ENCODE peak calls at places on chromosome 22, in seven cellular contexts. Q is spleen; K is stimulated activated CD4-positive, alpha-beta T cell treated with anti-CD3 and anti-CD28 coated beads, Interleukin-12 subunit alpha, Interleukin-12 subunit beta, amount 100 ng/mL, for 24 hours; C is Daoy; S is BJ; X is NCI-H1092 treated with DMSO at 0.1 percent for 48 hours; R is skeletal muscle cell. W is an unnamed sample.

GRCh38 chr22:37925767-37926166 is 19.7 kb downstream of the MICALL1 start:
- DNase-seq in X (no peak), S (no peak), Q (no peak), K (no peak), R (no peak), C (no peak), W (no peak)

GRCh38 chr22:29344137-29344536 is 28.6 kb upstream of the RASL10A start:
- DNase-seq in X (peak), R (peak), S (peak), Q (no peak), K (no peak), C (peak), W (peak)

GRCh38 chr22:18100781-18101180 is 9.8 kb upstream of the TUBA8 start:
- DNase-seq in C (no peak), K (no peak), Q (no peak), X (no peak), R (no peak), S (no peak), W (no peak)

GRCh38 chr22:19824197-19825015 is 30.3 kb downstream of the GNB1L start:
- DNase-seq in S (no peak), K (no peak), R (no peak), C (peak), X (no peak), Q (no peak), W (no peak)

GRCh38 chr22:17314472-17314871 is 54.8 kb upstream of the CECR2 start:
- DNase-seq in K (no peak), Q (no peak), X (peak), C (no peak), S (no peak), R (no peak), W (no peak)

GRCh38 chr22:48151641-48152040 is 1389.2 kb downstream of the TBC1D22A start:
- DNase-seq in X (no peak), Q (no peak), R (no peak), K (no peak), S (no peak), C (no peak), W (no peak)

GRCh38 chr22:38696606-38697005 is 4.1 kb downstream of the JOSD1 start:
- DNase-seq in R (no peak), S (peak), C (peak), X (no peak), Q (no peak), K (peak), W (no peak)

GRCh38 chr22:33130473-33130872 is 72.3 kb upstream of the SYN3 start:
- DNase-seq in R (no peak), C (no peak), S (no peak), X (no peak), Q (no peak), K (no peak), W (no peak)

GRCh38 chr22:47371263-47372090 is 609.0 kb downstream of the TBC1D22A start:
- DNase-seq in S (no peak), R (no peak), K (no peak), X (no peak), Q (peak), C (no peak), W (no peak)

GRCh38 chr22:37820350-37820749 is 2.8 kb upstream of the GALR3 start:
- DNase-seq in R (no peak), S (no peak), C (no peak), X (no peak), K (no peak), Q (no peak), W (no peak)

GRCh38 chr22:22742641-22743040 is 98.2 kb downstream of the GGTLC2 start:
- DNase-seq in R (no peak), Q (no peak), K (no peak), C (no peak), S (no peak), X (no peak), W (no peak)

GRCh38 chr22:17112491-17113042 is 8.6 kb downstream of the TMEM121B start:
- DNase-seq in R (no peak), X (no peak), K (no peak), Q (peak), C (no peak), S (no peak), W (no peak)

GRCh38 chr22:19843107-19843856 is 11.4 kb downstream of the GNB1L start:
- DNase-seq in K (no peak), X (no peak), R (no peak), Q (no peak), C (no peak), S (no peak), W (no peak)

GRCh38 chr22:22825213-22825593 is 62.4 kb upstream of the IGLL5 start:
- DNase-seq in X (no peak), K (no peak), S (no peak), Q (no peak), R (no peak), C (no peak), W (no peak)

GRCh38 chr22:38479096-38479840 is 11.4 kb downstream of the KDELR3 start:
- DNase-seq in S (no peak), X (no peak), C (no peak), Q (no peak), K (no peak), R (no peak), W (no peak)

GRCh38 chr22:41286639-41287091 is 678 bp upstream of the RANGAP1 start:
- DNase-seq in R (no peak), C (peak), Q (peak), K (no peak), X (no peak), S (no peak), W (no peak)

GRCh38 chr22:47736166-47737034 is 974.0 kb downstream of the TBC1D22A start:
- DNase-seq in K (no peak), C (peak), Q (no peak), S (no peak), R (no peak), X (no peak), W (no peak)

GRCh38 chr22:26890870-26891269 is 233.5 kb downstream of the MIAT start:
- DNase-seq in C (peak), Q (no peak), K (no peak), X (peak), S (no peak), R (no peak), W (no peak)

GRCh38 chr22:22922954-22923319 is 35.3 kb downstream of the IGLL5 start:
- DNase-seq in S (no peak), K (no peak), C (no peak), X (no peak), R (no peak), Q (no peak), W (no peak)

GRCh38 chr22:40107244-40107643 is 70.5 kb upstream of the TNRC6B start:
- DNase-seq in X (no peak), K (no peak), S (no peak), R (no peak), Q (no peak), C (no peak), W (no peak)

GRCh38 chr22:24789516-24789915 is 15.0 kb upstream of the PIWIL3 start:
- DNase-seq in S (no peak), Q (peak), X (no peak), C (no peak), K (no peak), R (no peak), W (no peak)

GRCh38 chr22:19213496-19214473 is 35.2 kb upstream of the SLC25A1 start:
- DNase-seq in R (no peak), K (no peak), C (no peak), X (no peak), Q (no peak), S (no peak), W (no peak)

GRCh38 chr22:32584650-32585049 is 110.0 kb downstream of the FBXO7 start:
- DNase-seq in Q (no peak), C (peak), X (no peak), S (no peak), K (no peak), R (peak), W (no peak)

GRCh38 chr22:33829549-33830280 is 90.6 kb downstream of the LARGE1 start:
- DNase-seq in R (no peak), C (no peak), Q (no peak), X (peak), S (no peak), K (no peak), W (no peak)

GRCh38 chr22:28873183-28873964 is 10.0 kb upstream of the ZNRF3 start:
- DNase-seq in X (no peak), Q (no peak), S (no peak), R (no peak), C (no peak), K (no peak), W (no peak)

GRCh38 chr22:30574095-30574981 is at the start of gene GAL3ST1:
- DNase-seq in K (no peak), X (no peak), Q (no peak), R (no peak), S (no peak), C (no peak), W (peak)

GRCh38 chr22:42683599-42684283 is 34.5 kb upstream of the CYB5R3 start:
- DNase-seq in X (no peak), K (no peak), Q (no peak), R (no peak), C (no peak), S (no peak), W (no peak)

GRCh38 chr22:28874816-28875320 is 8.5 kb upstream of the ZNRF3 start:
- DNase-seq in K (no peak), C (no peak), R (no peak), X (no peak), Q (no peak), S (no peak), W (no peak)

GRCh38 chr22:17830041-17830961 is 56.0 kb upstream of the BID start:
- DNase-seq in Q (peak), X (peak), C (peak), S (no peak), K (peak), R (peak), W (peak)

GRCh38 chr22:46578824-46579561 is 41.2 kb upstream of the GRAMD4 start:
- DNase-seq in Q (peak), S (no peak), R (no peak), C (peak), X (no peak), K (no peak), W (no peak)

GRCh38 chr22:24095816-24096215 is 84.7 kb downstream of the CABIN1 start:
- DNase-seq in X (no peak), K (no peak), Q (peak), S (no peak), R (no peak), C (no peak), W (no peak)

GRCh38 chr22:39184586-39185577 is 32.4 kb upstream of the CBX7 start:
- DNase-seq in X (no peak), K (no peak), C (no peak), R (no peak), Q (peak), S (no peak), W (no peak)

GRCh38 chr22:35523167-35523928 is 17.3 kb upstream of the RASD2 start:
- DNase-seq in S (no peak), R (no peak), C (no peak), K (no peak), Q (no peak), X (peak), W (no peak)

GRCh38 chr22:48785792-48786678 is 1041.6 kb downstream of the BRD1 start:
- DNase-seq in Q (no peak), S (no peak), K (no peak), C (no peak), X (no peak), R (no peak), W (no peak)

GRCh38 chr22:26385164-26385563 is 43.9 kb upstream of the ASPHD2 start:
- DNase-seq in R (no peak), K (no peak), Q (no peak), C (no peak), S (no peak), X (no peak), W (no peak)

GRCh38 chr22:27105142-27106025 is 448.0 kb downstream of the MIAT start:
- DNase-seq in Q (no peak), X (no peak), C (peak), K (no peak), S (peak), R (peak), W (no peak)

GRCh38 chr22:44952863-44953790 is 56.7 kb downstream of the PHF21B start:
- DNase-seq in C (no peak), S (no peak), R (no peak), K (no peak), Q (no peak), X (no peak), W (no peak)

GRCh38 chr22:37043828-37044538 is 7.6 kb upstream of the KCTD17 start:
- DNase-seq in Q (peak), X (peak), C (peak), S (no peak), K (peak), R (no peak), W (no peak)

GRCh38 chr22:19648419-19648929 is 65.8 kb upstream of the SEPTIN5 start:
- DNase-seq in K (no peak), X (no peak), Q (no peak), S (no peak), C (no peak), R (no peak), W (no peak)

W was measured in C1 segment of cervical spinal cord.